ENCODE peak calls at places on chromosomes 2 and 18, in eight cellular contexts. R, C, I, P, Z, D, T and M are unnamed samples.
A peak's percentile ranks its signal among the peaks of the same experiment; 100 is the strongest.

GRCh38 chr18:57091231-57091630 is 55.7 kb upstream of the BOD1L2 start:
- DNase-seq in C (no peak), P (no peak), T (no peak), D (no peak), I (no peak), Z (no peak), R (no peak), M (no peak)

GRCh38 chr2:189862751-189863150 is 78.5 kb downstream of the PMS1 start:
- DNase-seq in C (no peak), Z (no peak), P (peak; percentile 11), D (no peak), R (no peak), I (no peak), T (no peak), M (no peak)

GRCh38 chr18:59057969-59058368 is 81.7 kb upstream of the SEC11C start:
- DNase-seq in R (no peak), I (no peak), Z (no peak), C (no peak), P (peak; percentile 78), D (no peak), T (no peak), M (no peak)

GRCh38 chr2:198456418-198456817 is 652.0 kb downstream of the PLCL1 start:
- DNase-seq in P (peak; percentile 50), T (no peak), Z (no peak), C (no peak), I (no peak), D (no peak), R (no peak), M (no peak)

GRCh38 chr2:105070010-105070865 is 32.4 kb downstream of the MRPS9 start:
- DNase-seq in I (no peak), D (no peak), C (no peak), T (no peak), R (no peak), P (no peak), Z (no peak), M (no peak)

GRCh38 chr2:35035883-35036282 is 1319.7 kb upstream of the CRIM1 start:
- DNase-seq in Z (no peak), I (no peak), P (no peak), T (no peak), C (peak; percentile 42), R (no peak), D (no peak), M (no peak)

GRCh38 chr2:231514951-231515297 is 15.3 kb downstream of the NMUR1 start:
- DNase-seq in P (no peak), R (no peak), T (no peak), C (no peak), D (no peak), I (no peak), Z (no peak), M (no peak)

GRCh38 chr2:3470166-3470651 is 49.1 kb downstream of the ADI1 start:
- DNase-seq in I (peak; percentile 86), Z (no peak), R (peak; percentile 90), T (no peak), C (no peak), P (peak; percentile 90), D (no peak), M (no peak)

GRCh38 chr2:9102861-9103662 is 99.6 kb upstream of the MBOAT2 start:
- DNase-seq in P (no peak), C (peak; percentile 36), R (no peak), D (no peak), I (no peak), T (no peak), Z (no peak), M (no peak)

GRCh38 chr2:224126001-224126400 is 86.9 kb upstream of the SERPINE2 start:
- DNase-seq in T (no peak), D (no peak), I (no peak), P (peak; percentile 55), R (no peak), C (no peak), Z (no peak), M (no peak)

GRCh38 chr2:112680666-112681101 is 34.9 kb downstream of the SLC20A1 start:
- DNase-seq in I (peak; percentile 20), C (no peak), T (no peak), D (no peak), Z (no peak), P (peak; percentile 19), R (no peak), M (no peak)

GRCh38 chr2:10141736-10142639 is 19.4 kb downstream of the RRM2 start:
- DNase-seq in T (no peak), I (peak; percentile 16), C (no peak), R (peak; percentile 47), P (no peak), D (no peak), Z (no peak), M (no peak)

GRCh38 chr2:200383380-200384110 is 77.1 kb downstream of the SPATS2L start:
- DNase-seq in T (no peak), R (no peak), I (no peak), Z (no peak), P (peak; percentile 62), D (no peak), C (peak; percentile 59), M (no peak)